ENCODE peak calls at places on chromosome 7, in four cellular contexts. One of them, this sample, is unnamed.

GRCh38 chr7:44321796-44322195 is 3.6 kb downstream of the CAMK2B start:
- DNase-seq in psoas muscle: no peak
- DNase-seq in adrenal gland: no peak
- DNase-seq in endothelial cell of umbilical vein: no peak
- DNase-seq in this sample: no peak

GRCh38 chr7:149869291-149869650 is 4.5 kb upstream of the ATP6V0E2 start:
- DNase-seq in psoas muscle: no peak
- DNase-seq in adrenal gland: no peak
- DNase-seq in endothelial cell of umbilical vein: no peak
- DNase-seq in this sample: no peak

GRCh38 chr7:158329014-158329610 is 258.5 kb downstream of the PTPRN2 start:
- DNase-seq in psoas muscle: no peak
- DNase-seq in adrenal gland: no peak
- DNase-seq in endothelial cell of umbilical vein: no peak
- DNase-seq in this sample: no peak

GRCh38 chr7:22083711-22084289 is 138.1 kb upstream of the CDCA7L start:
- DNase-seq in psoas muscle: no peak
- DNase-seq in adrenal gland: peak
- DNase-seq in endothelial cell of umbilical vein: no peak
- DNase-seq in this sample: no peak

GRCh38 chr7:55132890-55133551 is 114.2 kb downstream of the EGFR start:
- DNase-seq in psoas muscle: peak
- DNase-seq in adrenal gland: peak
- DNase-seq in endothelial cell of umbilical vein: peak
- DNase-seq in this sample: no peak

GRCh38 chr7:77799078-77799964 is 748 bp downstream of the PHTF2 start:
- DNase-seq in psoas muscle: peak
- DNase-seq in adrenal gland: peak
- DNase-seq in endothelial cell of umbilical vein: peak
- DNase-seq in this sample: peak

GRCh38 chr7:44716205-44716604 is 32.4 kb upstream of the ZMIZ2 start:
- DNase-seq in psoas muscle: no peak
- DNase-seq in adrenal gland: no peak
- DNase-seq in endothelial cell of umbilical vein: no peak
- DNase-seq in this sample: no peak

GRCh38 chr7:30913821-30914515 is 2.3 kb downstream of the AQP1 start:
- DNase-seq in psoas muscle: no peak
- DNase-seq in adrenal gland: no peak
- DNase-seq in endothelial cell of umbilical vein: no peak
- DNase-seq in this sample: no peak

GRCh38 chr7:51350195-51350896 is 33.7 kb upstream of the COBL start:
- DNase-seq in psoas muscle: no peak
- DNase-seq in adrenal gland: no peak
- DNase-seq in endothelial cell of umbilical vein: no peak
- DNase-seq in this sample: no peak

GRCh38 chr7:45575501-45576248 is 1.5 kb downstream of the ADCY1 start:
- DNase-seq in psoas muscle: no peak
- DNase-seq in adrenal gland: no peak
- DNase-seq in endothelial cell of umbilical vein: no peak
- DNase-seq in this sample: no peak

GRCh38 chr7:45610019-45610418 is 35.9 kb downstream of the ADCY1 start:
- DNase-seq in psoas muscle: no peak
- DNase-seq in adrenal gland: no peak
- DNase-seq in endothelial cell of umbilical vein: no peak
- DNase-seq in this sample: no peak

GRCh38 chr7:11533229-11533820 is 298.7 kb downstream of the THSD7A start:
- DNase-seq in psoas muscle: no peak
- DNase-seq in adrenal gland: no peak
- DNase-seq in endothelial cell of umbilical vein: peak
- DNase-seq in this sample: no peak

GRCh38 chr7:86908948-86909347 is 150.5 kb downstream of the ELAPOR2 start:
- DNase-seq in psoas muscle: no peak
- DNase-seq in adrenal gland: no peak
- DNase-seq in endothelial cell of umbilical vein: no peak
- DNase-seq in this sample: no peak

GRCh38 chr7:122532406-122533269 is 166.3 kb downstream of the RNF133 start:
- DNase-seq in psoas muscle: no peak
- DNase-seq in adrenal gland: no peak
- DNase-seq in endothelial cell of umbilical vein: peak
- DNase-seq in this sample: no peak

GRCh38 chr7:69192134-69192533 is 406.1 kb upstream of the AUTS2 start:
- DNase-seq in psoas muscle: no peak
- DNase-seq in adrenal gland: no peak
- DNase-seq in endothelial cell of umbilical vein: no peak
- DNase-seq in this sample: no peak

GRCh38 chr7:138527746-138528223 is 67.7 kb downstream of the TRIM24 start:
- DNase-seq in psoas muscle: no peak
- DNase-seq in adrenal gland: peak
- DNase-seq in endothelial cell of umbilical vein: peak
- DNase-seq in this sample: no peak

GRCh38 chr7:124089621-124090020 is 56.8 kb upstream of the TMEM229A start:
- DNase-seq in psoas muscle: no peak
- DNase-seq in adrenal gland: no peak
- DNase-seq in endothelial cell of umbilical vein: no peak
- DNase-seq in this sample: no peak

GRCh38 chr7:41573017-41573416 is 129.9 kb downstream of the INHBA start:
- DNase-seq in psoas muscle: no peak
- DNase-seq in adrenal gland: no peak
- DNase-seq in endothelial cell of umbilical vein: peak
- DNase-seq in this sample: no peak

GRCh38 chr7:44348300-44348699 is 22.9 kb upstream of the CAMK2B start:
- DNase-seq in psoas muscle: no peak
- DNase-seq in adrenal gland: no peak
- DNase-seq in endothelial cell of umbilical vein: peak
- DNase-seq in this sample: no peak

GRCh38 chr7:141920281-141920680 is 4.1 kb downstream of the OR9A4 start:
- DNase-seq in psoas muscle: no peak
- DNase-seq in adrenal gland: no peak
- DNase-seq in endothelial cell of umbilical vein: no peak
- DNase-seq in this sample: no peak
- H3K27ac ChIP-seq in psoas muscle: no peak
- H3K27ac ChIP-seq in adrenal gland: no peak
- H3K27ac ChIP-seq in endothelial cell of umbilical vein: no peak
- H3K27ac ChIP-seq in this sample: no peak

GRCh38 chr7:152313879-152314604 is 121.8 kb downstream of the KMT2C start:
- DNase-seq in psoas muscle: no peak
- DNase-seq in adrenal gland: peak
- DNase-seq in endothelial cell of umbilical vein: peak
- DNase-seq in this sample: no peak
- H3K27ac ChIP-seq in psoas muscle: peak
- H3K27ac ChIP-seq in adrenal gland: no peak
- H3K27ac ChIP-seq in endothelial cell of umbilical vein: peak
- H3K27ac ChIP-seq in this sample: no peak

GRCh38 chr7:38311329-38311937 is 38.0 kb upstream of the TARP start:
- DNase-seq in psoas muscle: peak
- DNase-seq in adrenal gland: peak
- DNase-seq in endothelial cell of umbilical vein: no peak
- DNase-seq in this sample: peak

GRCh38 chr7:38310601-38311057 is 37.2 kb upstream of the TARP start:
- DNase-seq in psoas muscle: peak
- DNase-seq in adrenal gland: peak
- DNase-seq in endothelial cell of umbilical vein: peak
- DNase-seq in this sample: peak

GRCh38 chr7:38315410-38315809 is 42.0 kb upstream of the TARP start:
- DNase-seq in psoas muscle: no peak
- DNase-seq in adrenal gland: no peak
- DNase-seq in endothelial cell of umbilical vein: no peak
- DNase-seq in this sample: no peak

GRCh38 chr7:38309555-38309954 is 36.1 kb upstream of the TARP start:
- DNase-seq in psoas muscle: no peak
- DNase-seq in adrenal gland: no peak
- DNase-seq in endothelial cell of umbilical vein: no peak
- DNase-seq in this sample: no peak

DNA sequence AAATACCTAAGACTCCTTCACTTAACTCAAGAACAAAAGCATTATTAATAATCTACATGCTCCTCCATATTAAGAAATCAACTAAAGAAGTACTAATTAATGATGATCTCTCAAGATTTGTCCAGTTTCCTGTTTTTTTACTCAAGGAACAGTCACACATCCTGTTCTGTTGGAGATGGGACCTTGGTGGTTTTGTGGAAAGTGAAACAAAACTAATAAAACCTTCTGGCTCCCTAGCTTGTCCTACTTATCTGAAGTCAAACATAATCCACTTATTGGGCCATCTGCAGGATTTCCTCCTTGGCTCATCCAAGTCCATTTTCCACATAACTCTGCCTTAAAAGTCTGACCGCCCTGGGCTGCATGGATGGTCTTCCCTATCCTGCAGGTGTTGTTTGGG is 39.3 kb upstream of the TARP start:
- DNase-seq in psoas muscle: no peak
- DNase-seq in adrenal gland: no peak
- DNase-seq in endothelial cell of umbilical vein: peak
- DNase-seq in this sample: no peak
- H3K27ac ChIP-seq in psoas muscle: no peak
- H3K27ac ChIP-seq in adrenal gland: peak
- H3K27ac ChIP-seq in endothelial cell of umbilical vein: no peak
- H3K27ac ChIP-seq in this sample: no peak

DNA sequence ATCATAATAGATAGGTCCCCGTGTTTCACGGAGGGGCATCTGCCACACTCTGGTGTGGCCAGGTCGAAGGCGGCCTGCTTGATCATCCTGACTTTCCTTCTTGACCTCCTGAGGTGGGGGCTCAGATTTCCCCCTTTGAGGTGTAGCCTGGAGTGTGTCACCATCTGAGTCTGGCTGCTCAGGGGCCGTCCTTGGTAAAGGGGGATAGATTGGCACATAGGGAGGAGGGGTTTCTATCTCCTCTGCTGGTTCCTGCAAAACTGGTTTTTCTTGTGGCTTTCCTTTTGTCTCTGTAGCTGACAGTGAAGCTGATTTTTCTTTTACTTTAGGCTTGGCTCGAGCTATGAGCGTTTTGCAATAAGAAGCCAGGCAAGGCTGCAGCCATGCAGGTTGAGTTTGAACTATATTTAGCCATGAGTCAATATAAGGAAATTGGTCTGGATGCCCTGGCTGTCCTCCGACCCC is 7.1 kb upstream of the ZNF117 start:
- DNase-seq in psoas muscle: peak
- DNase-seq in adrenal gland: peak
- DNase-seq in endothelial cell of umbilical vein: no peak
- DNase-seq in this sample: no peak
- H3K27ac ChIP-seq in psoas muscle: peak
- H3K27ac ChIP-seq in adrenal gland: peak
- H3K27ac ChIP-seq in endothelial cell of umbilical vein: no peak
- H3K27ac ChIP-seq in this sample: no peak

This sample was measured in substantia nigra.